ENCODE peak calls at places on chromosome 1, in seven cellular contexts. X is activated T-helper 1 cell treated with anti-CD3 and anti-CD28 coated beads, Interleukin-2, amount 50 U/mL, for 16 hours; C is AG04449; A is HS-27A; J is stimulated activated CD4-positive, alpha-beta T cell treated with anti-CD3 and anti-CD28 coated beads, TNF-alpha, amount 100 ng/mL, for 1 hour; E is iPS-NIHi11; H is activated CD4-positive, alpha-beta memory T cell treated with anti-CD3 and anti-CD28 coated beads, Interleukin-2, amount 10 ng/mL, durations not matched to agents 7 days and 5 days. V is an unnamed sample.

GRCh38 chr1:170562644-170563338 is 30.8 kb downstream of the GORAB start:
- DNase-seq in X (no peak), C (no peak), A (peak; percentile 36), J (no peak), E (peak; percentile 64), H (peak; percentile 35), V (no peak)

GRCh38 chr1:209755926-209756607 is at the start of gene TRAF3IP3:
- DNase-seq in X (peak; percentile 61), C (no peak), A (no peak), J (peak; percentile 37), E (no peak), H (peak; percentile 88), V (no peak)

GRCh38 chr1:184953600-184954219 is 20.6 kb downstream of the NIBAN1 start:
- DNase-seq in X (no peak), C (no peak), A (no peak), J (no peak), E (no peak), H (no peak), V (no peak)

GRCh38 chr1:17831619-17832018 is 76.5 kb downstream of the ACTL8 start:
- DNase-seq in X (no peak), C (peak; percentile 3), A (no peak), J (no peak), E (peak; percentile 88), H (no peak), V (no peak)

GRCh38 chr1:156748670-156749428 is 2.6 kb downstream of the HDGF start:
- DNase-seq in X (no peak), C (no peak), A (no peak), J (no peak), E (no peak), H (no peak), V (no peak)

GRCh38 chr1:2540816-2541492 is 10.9 kb upstream of the HES5 start:
- DNase-seq in X (no peak), C (no peak), A (no peak), J (no peak), E (no peak), H (no peak), V (peak; percentile 76)

GRCh38 chr1:8543965-8544364 is 226.1 kb downstream of the SLC45A1 start:
- DNase-seq in X (no peak), C (no peak), A (no peak), J (no peak), E (no peak), H (no peak), V (no peak)

GRCh38 chr1:232978091-232978634 is 27.8 kb downstream of the NTPCR start:
- DNase-seq in X (no peak), C (no peak), A (no peak), J (no peak), E (no peak), H (no peak), V (no peak)

GRCh38 chr1:76006234-76006633 is 68.3 kb upstream of the ST6GALNAC3 start:
- DNase-seq in X (no peak), C (no peak), A (no peak), J (no peak), E (no peak), H (no peak), V (no peak)

V was measured in retina.